ENCODE peak calls at places on chromosomes 4 and X, in ten cellular contexts. Y is kidney epithelial cell, K is stomach, U is kidney, E is uterus, X is cardiac fibroblast, C is lung, R is AG10803, S is AG04450, N is mucosa of descending colon. P is an unnamed sample.

GRCh38 chrX:146054311-146054710 is 236.7 kb downstream of the SLITRK2 start:
- DNase-seq in S (no peak), E (no peak), Y (no peak), X (no peak), C (no peak), N (no peak), U (no peak), K (no peak), R (no peak), P (no peak)

GRCh38 chrX:107721966-107722707 is 53.5 kb downstream of the TSC22D3 start:
- DNase-seq in Y (no peak), K (no peak), X (no peak), S (no peak), E (no peak), N (no peak), U (no peak), C (no peak), R (no peak), P (no peak)

GRCh38 chr4:159607824-159608223 is 504.9 kb downstream of the RAPGEF2 start:
- DNase-seq in X (no peak), R (no peak), K (no peak), E (no peak), N (no peak), C (no peak), U (no peak), Y (no peak), S (no peak), P (no peak)

GRCh38 chr4:151532001-151532708 is 123.2 kb downstream of the FHIP1A start:
- DNase-seq in U (no peak), Y (no peak), K (no peak), E (no peak), S (no peak), N (no peak), C (no peak), R (no peak), X (no peak), P (no peak)

GRCh38 chrX:74536142-74537010 is 78.0 kb downstream of the RLIM start:
- DNase-seq in X (peak; percentile 78), Y (no peak), R (peak; percentile 73), E (peak; percentile 92), S (peak; percentile 71), N (peak; percentile 86), C (peak; percentile 78), K (peak; percentile 64), U (peak; percentile 95), P (peak; percentile 85)

GRCh38 chrX:41822917-41823316 is 98.9 kb downstream of the GPR82 start:
- DNase-seq in N (no peak), U (no peak), C (no peak), X (no peak), E (no peak), S (no peak), Y (no peak), R (no peak), K (no peak), P (no peak)

GRCh38 chr4:137656661-137657060 is 124.4 kb upstream of the PCDH18 start:
- DNase-seq in C (no peak), N (no peak), U (no peak), E (no peak), Y (no peak), R (no peak), X (no peak), K (no peak), S (no peak), P (no peak)

GRCh38 chr4:15003891-15004700 is 1.8 kb downstream of the CPEB2 start:
- DNase-seq in Y (no peak), S (no peak), R (peak; percentile 9), C (peak; percentile 38), N (peak; percentile 80), U (peak; percentile 87), X (no peak), E (peak; percentile 24), K (peak; percentile 49), P (no peak)

GRCh38 chr4:123418486-123418931 is 21.9 kb downstream of the SPRY1 start:
- DNase-seq in Y (peak; percentile 86), U (no peak), C (peak; percentile 51), E (no peak), S (peak; percentile 72), X (peak; percentile 96), N (no peak), R (peak; percentile 95), K (peak; percentile 43), P (peak; percentile 84)

GRCh38 chrX:48465336-48465933 is 4.6 kb downstream of the SLC38A5 start:
- DNase-seq in K (no peak), U (no peak), E (no peak), C (no peak), X (peak; percentile 90), S (peak; percentile 61), R (peak; percentile 96), Y (peak; percentile 56), N (no peak), P (peak; percentile 94)

GRCh38 chr4:8580321-8581093 is at the start of gene GPR78:
- DNase-seq in R (peak; percentile 22), E (peak; percentile 15), N (peak; percentile 53), S (no peak), C (no peak), X (peak; percentile 46), Y (peak; percentile 5), U (peak; percentile 83), K (peak; percentile 34), P (peak; percentile 42)

DNA sequence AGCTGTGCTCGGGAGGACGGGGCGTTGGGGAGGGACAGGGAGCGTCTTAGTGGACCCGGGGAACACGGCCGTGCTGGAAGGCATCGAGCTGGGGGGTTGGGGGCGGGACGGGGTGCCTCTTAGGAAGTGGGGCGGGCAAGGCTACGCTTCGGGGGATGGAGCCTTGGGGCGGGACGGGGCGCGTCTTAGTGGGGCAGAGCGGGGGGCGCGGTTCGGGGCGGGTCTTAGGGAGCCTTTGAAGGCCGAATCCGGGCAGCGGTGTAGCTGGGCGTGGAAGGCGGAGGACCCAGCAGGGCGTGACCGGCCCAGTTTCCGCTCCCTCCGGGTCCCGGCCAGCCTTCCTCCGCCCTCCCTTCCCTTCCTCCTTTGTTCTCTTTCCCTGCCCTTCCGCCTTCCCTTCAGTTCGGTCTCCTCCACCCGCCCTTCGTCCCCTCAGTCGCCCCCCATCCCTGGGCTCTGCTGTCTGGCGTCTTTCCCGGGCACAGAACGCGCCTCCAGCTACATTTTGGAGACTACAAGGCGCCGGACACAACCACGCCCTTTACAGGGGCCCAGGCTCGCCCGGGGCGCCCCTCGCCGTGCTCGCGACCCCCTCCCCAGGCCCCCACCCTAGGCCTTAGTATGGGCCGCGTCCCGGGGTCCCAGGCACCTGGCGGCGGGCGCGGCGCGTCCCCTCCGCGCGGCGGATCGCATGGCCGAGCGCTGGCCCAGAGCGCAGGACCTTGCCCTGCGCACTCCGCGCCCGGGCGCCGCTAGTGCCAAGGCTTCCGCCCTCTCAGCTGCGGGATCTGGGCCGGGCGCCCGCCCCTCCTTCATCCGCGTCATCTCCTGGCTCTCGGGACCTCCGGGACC is at the start of gene ARSD:
- DNase-seq in X (peak; percentile 90), S (peak; percentile 79), E (peak; percentile 94), U (peak; percentile 99), R (peak; percentile 89), K (peak; percentile 95), Y (peak; percentile 75), N (peak; percentile 98), C (peak; percentile 95), P (peak; percentile 90)
- H3K4me3 ChIP-seq in X (peak within 1 kb of the TSS; percentile 65), S (peak within 1 kb of the TSS; percentile 68), E (peak within 1 kb of the TSS; percentile 58), U (peak within 1 kb of the TSS; percentile 8), R (peak within 1 kb of the TSS; percentile 68), K (peak within 1 kb of the TSS; percentile 71), Y (peak within 1 kb of the TSS; percentile 78), N (peak within 1 kb of the TSS; percentile 26), C (peak within 1 kb of the TSS; percentile 63), P (peak within 1 kb of the TSS; percentile 62)

GRCh38 chr4:27176400-27176799 is 315.8 kb downstream of the STIM2 start:
- DNase-seq in Y (no peak), S (no peak), U (no peak), E (no peak), N (no peak), R (peak; percentile 39), K (no peak), C (no peak), X (peak; percentile 2), P (peak; percentile 74)
- TF ChIP-seq CTCF in Y (peak; percentile 50), S (no peak), U (peak; percentile 29), E (no peak), N (peak; percentile 10), R (peak; percentile 49), K (no peak), C (no peak), X (no peak), P (peak; percentile 80)

GRCh38 chr4:2401610-2401983 is 16.8 kb downstream of the ZFYVE28 start:
- DNase-seq in C (no peak), X (no peak), R (no peak), S (no peak), K (no peak), E (no peak), N (peak; percentile 40), U (no peak), Y (no peak), P (no peak)

GRCh38 chr4:2402453-2402852 is 16.0 kb downstream of the ZFYVE28 start:
- DNase-seq in C (no peak), N (no peak), S (no peak), X (no peak), K (no peak), E (no peak), Y (no peak), U (no peak), R (no peak), P (no peak)

GRCh38 chr4:2400841-2401609 is 17.4 kb downstream of the ZFYVE28 start:
- DNase-seq in U (no peak), X (no peak), S (no peak), Y (no peak), R (no peak), K (no peak), E (no peak), C (no peak), N (peak; percentile 54), P (no peak)

GRCh38 chr4:2402941-2403340 is 15.5 kb downstream of the ZFYVE28 start:
- DNase-seq in X (no peak), R (no peak), N (no peak), Y (no peak), K (no peak), U (no peak), S (no peak), E (no peak), C (no peak), P (no peak)

DNA sequence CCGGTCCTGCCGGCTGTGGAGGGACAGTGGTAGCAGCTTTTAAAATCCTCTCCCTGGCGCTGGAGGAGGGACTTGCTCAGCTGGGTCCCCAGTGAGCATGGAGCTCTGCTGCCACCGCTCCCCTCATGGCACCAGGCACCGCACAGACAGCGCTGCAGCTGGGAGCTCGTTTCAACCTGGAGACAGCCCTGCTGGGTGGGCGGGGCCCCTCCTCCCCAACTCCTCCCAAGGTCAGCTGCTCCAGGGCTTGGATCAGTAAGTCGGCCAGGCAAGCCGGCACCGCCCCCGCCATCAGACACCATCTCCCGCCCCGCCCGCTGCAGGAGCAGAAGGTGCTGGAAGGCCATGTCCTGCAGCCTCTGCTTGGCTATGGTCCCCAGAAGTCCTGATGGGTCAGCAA is 16.4 kb downstream of the ZFYVE28 start:
- DNase-seq in X (peak; percentile 52), K (peak; percentile 81), E (peak; percentile 68), U (peak; percentile 90), Y (no peak), S (no peak), R (peak; percentile 40), C (peak; percentile 64), N (peak; percentile 86), P (no peak)
- H3K4me3 ChIP-seq in X (peak overlapping the region; percentile 39), K (peak overlapping the region; percentile 40), E (no peak overlapping the region), U (peak overlapping the region; percentile 29), Y (no peak overlapping the region), S (peak overlapping the region; percentile 43), R (peak overlapping the region; percentile 45), C (no peak overlapping the region), N (no peak overlapping the region), P (peak overlapping the region; percentile 10)

DNA sequence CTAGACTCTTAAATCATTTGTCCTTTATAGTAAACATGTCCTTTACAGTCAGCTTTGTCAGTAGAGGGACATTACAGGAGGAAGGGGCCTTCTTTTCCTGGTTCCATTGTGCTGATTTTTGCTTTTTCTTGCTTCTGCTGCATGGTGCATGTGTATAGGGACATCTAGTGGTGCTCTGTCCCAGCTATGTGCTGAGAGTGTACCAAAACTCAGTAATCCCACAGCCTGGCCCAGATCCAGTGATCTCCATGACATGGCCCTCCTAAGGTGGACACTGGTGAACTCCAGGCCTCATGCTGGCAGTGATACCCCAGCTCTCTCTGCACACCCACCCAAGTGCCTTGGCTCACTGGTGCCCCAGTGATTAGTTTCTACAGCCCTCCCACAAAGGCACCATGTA is 45.2 kb downstream of the MAGEB17 start:
- DNase-seq in N (no peak), E (no peak), X (peak; percentile 43), U (no peak), C (no peak), R (no peak), S (no peak), K (no peak), Y (no peak), P (peak; percentile 35)
- TF ChIP-seq CTCF in N (no peak), E (no peak), X (peak; percentile 37), U (no peak), C (no peak), R (peak; percentile 23), S (peak; percentile 31), K (no peak), Y (peak; percentile 27), P (peak; percentile 44)